ENCODE peak calls at places on chromosomes 4 and X, in six cellular contexts. O, W, N, J, E and I are unnamed samples.

GRCh38 chr4:181701219-181701618 is 542.0 kb upstream of the TENM3 start:
- DNase-seq in O (no peak), W (no peak), N (no peak), J (no peak), E (peak), I (no peak)

GRCh38 chr4:90543419-90544170 is 416.4 kb downstream of the CCSER1 start:
- DNase-seq in O (no peak), W (no peak), N (no peak), J (no peak), E (no peak), I (no peak)

GRCh38 chr4:54882616-54883015 is 224.9 kb downstream of the KIT start:
- DNase-seq in O (no peak), W (no peak), N (no peak), J (no peak), E (no peak), I (no peak)

GRCh38 chrX:47146121-47146935 is 1.3 kb downstream of the RBM10 start:
- DNase-seq in O (no peak), W (no peak), N (no peak), J (no peak), E (no peak), I (no peak)

GRCh38 chr4:124943938-124944337 is 231.4 kb upstream of the ANKRD50 start:
- DNase-seq in O (no peak), W (no peak), N (peak), J (no peak), E (no peak), I (no peak)

GRCh38 chrX:27674491-27674890 is 84.3 kb downstream of the DCAF8L2 start:
- DNase-seq in O (no peak), W (no peak), N (no peak), J (no peak), E (no peak), I (no peak)

GRCh38 chr4:144688035-144688569 is 42.1 kb downstream of the HHIP start:
- DNase-seq in O (no peak), W (no peak), N (no peak), J (no peak), E (no peak), I (no peak)

GRCh38 chr4:74235135-74235534 is 73.1 kb upstream of the EPGN start:
- DNase-seq in O (no peak), W (no peak), N (no peak), J (no peak), E (no peak), I (no peak)

GRCh38 chr4:31295081-31295480 is 574.9 kb downstream of the PCDH7 start:
- DNase-seq in O (no peak), W (no peak), N (no peak), J (no peak), E (no peak), I (no peak)

GRCh38 chrX:74422576-74423288 is 1.4 kb downstream of the SLC16A2 start:
- DNase-seq in O (peak), W (no peak), N (no peak), J (peak), E (peak), I (no peak)

GRCh38 chr4:153467154-153467896 is 1.2 kb downstream of the TMEM131L start:
- DNase-seq in O (peak), W (peak), N (peak), J (no peak), E (peak), I (no peak)

GRCh38 chrX:53048169-53049126 is at the start of gene GPR173:
- DNase-seq in O (no peak), W (no peak), N (no peak), J (no peak), E (no peak), I (no peak)

GRCh38 chr4:182107931-182108330 is 135.3 kb upstream of the TENM3 start:
- DNase-seq in O (no peak), W (no peak), N (no peak), J (no peak), E (no peak), I (no peak)

GRCh38 chrX:1486749-1487361 is 34.1 kb upstream of the ASMTL start:
- DNase-seq in O (no peak), W (no peak), N (no peak), J (peak), E (no peak), I (no peak)

GRCh38 chrX:10011261-10011931 is 44.2 kb downstream of the CLDN34 start:
- DNase-seq in O (no peak), W (no peak), N (no peak), J (no peak), E (no peak), I (no peak)

GRCh38 chr4:69071286-69071685 is 25.0 kb upstream of the UGT2B7 start:
- DNase-seq in O (no peak), W (no peak), N (no peak), J (no peak), E (no peak), I (no peak)

GRCh38 chr4:146263785-146264184 is 49.4 kb downstream of the REELD1 start:
- DNase-seq in O (no peak), W (no peak), N (no peak), J (no peak), E (no peak), I (no peak)

GRCh38 chrX:87697409-87697808 is 179.8 kb downstream of the KLHL4 start:
- DNase-seq in O (no peak), W (no peak), N (no peak), J (no peak), E (no peak), I (no peak)

GRCh38 chrX:29662759-29663503 is 552.4 kb upstream of the MAGEB2 start:
- DNase-seq in O (no peak), W (no peak), N (no peak), J (no peak), E (no peak), I (peak)

GRCh38 chr4:2712261-2712842 is 43.8 kb downstream of the TNIP2 start:
- DNase-seq in O (no peak), W (peak), N (peak), J (no peak), E (no peak), I (no peak)

GRCh38 chr4:176919631-176920030 is 126.9 kb upstream of the VEGFC start:
- DNase-seq in O (no peak), W (no peak), N (no peak), J (no peak), E (no peak), I (no peak)

GRCh38 chr4:3868146-3868840 is 102.1 kb downstream of the ADRA2C start:
- DNase-seq in O (no peak), W (peak), N (no peak), J (peak), E (no peak), I (no peak)

GRCh38 chrX:68877606-68878005 is 48.8 kb downstream of the EFNB1 start:
- DNase-seq in O (no peak), W (no peak), N (no peak), J (no peak), E (no peak), I (no peak)

GRCh38 chrX:35890699-35891098 is 28.8 kb upstream of the CFAP47 start:
- DNase-seq in O (peak), W (peak), N (no peak), J (no peak), E (peak), I (peak)

GRCh38 chrX:153766098-153766817 is 2.2 kb downstream of the PLXNB3 start:
- DNase-seq in O (no peak), W (peak), N (no peak), J (no peak), E (no peak), I (no peak)
- TF ChIP-seq POLR2AphosphoS5 in O (no peak), W (no peak), N (no peak), J (no peak), E (no peak), I (no peak)

GRCh38 chr4:185514182-185514697 is 21.1 kb downstream of the PDLIM3 start:
- DNase-seq in O (no peak), W (no peak), N (no peak), J (no peak), E (no peak), I (no peak)
- H3K27ac ChIP-seq in O (peak), W (no peak), N (no peak), J (no peak), E (no peak), I (no peak)

GRCh38 chrX:65677954-65678469 is 10.6 kb downstream of the MSN start:
- DNase-seq in O (no peak), W (no peak), N (peak), J (no peak), E (peak), I (peak)

GRCh38 chrX:65673857-65674350 is 6.5 kb downstream of the MSN start:
- DNase-seq in O (no peak), W (no peak), N (no peak), J (no peak), E (no peak), I (no peak)

GRCh38 chrX:65671286-65671685 is 3.8 kb downstream of the MSN start:
- DNase-seq in O (no peak), W (no peak), N (no peak), J (no peak), E (no peak), I (no peak)

GRCh38 chrX:65671966-65672365 is 4.5 kb downstream of the MSN start:
- DNase-seq in O (no peak), W (no peak), N (no peak), J (no peak), E (no peak), I (no peak)

DNA sequence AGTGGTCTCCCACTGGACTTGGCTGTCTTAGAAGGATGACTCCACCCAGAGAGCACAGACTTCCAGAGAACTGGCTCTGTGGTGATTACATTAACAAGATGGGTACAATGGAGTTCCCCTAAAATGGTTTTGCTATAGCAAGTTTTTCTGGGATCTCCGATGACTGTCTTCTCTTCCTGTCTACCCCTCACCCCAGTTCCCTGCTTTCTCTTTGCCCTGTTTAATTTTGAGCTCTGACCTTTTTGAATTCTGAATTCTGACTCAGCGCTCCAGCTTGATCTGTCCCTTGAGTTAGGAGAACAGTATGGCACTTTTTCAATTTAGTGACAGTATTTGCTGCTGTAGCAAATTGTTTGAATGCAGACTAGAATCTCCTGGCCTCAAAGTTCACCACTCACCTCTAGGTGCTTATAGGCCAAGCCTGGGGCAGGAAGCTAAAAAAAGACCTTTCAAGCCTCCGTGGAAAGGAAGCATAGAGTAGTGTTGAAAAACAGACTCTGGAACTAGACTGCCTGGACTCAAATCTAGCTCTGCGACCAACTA is 7.0 kb downstream of the MSN start:
- DNase-seq in O (no peak), W (no peak), N (no peak), J (no peak), E (no peak), I (no peak)
- TF ChIP-seq POLR2AphosphoS5 in O (no peak), W (no peak), N (no peak), J (no peak), E (no peak), I (no peak)

DNA sequence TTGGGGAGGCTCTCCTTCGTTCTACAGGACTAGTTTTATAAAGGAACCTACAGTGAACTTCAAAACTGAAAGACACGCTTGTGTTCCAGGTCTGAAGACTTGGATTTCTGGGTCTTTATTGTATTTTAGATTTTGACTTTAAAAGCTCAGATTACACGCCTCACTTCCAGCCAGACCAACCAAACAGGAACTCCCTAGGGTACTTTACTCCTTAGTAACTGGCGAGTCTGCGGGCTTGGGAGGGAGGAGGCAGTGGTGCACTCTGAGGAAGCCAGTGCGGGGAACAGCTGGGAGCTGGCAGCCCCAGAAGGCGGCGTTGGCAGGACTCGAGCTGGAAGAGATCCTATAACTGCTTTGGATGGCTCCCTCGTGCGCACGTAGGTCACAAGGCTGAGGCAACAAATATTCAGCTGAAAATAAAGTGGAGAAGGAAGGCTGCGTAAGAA is 388 bp upstream of the PHKA1 start:
- DNase-seq in O (peak), W (peak), N (peak), J (peak), E (peak), I (no peak)
- H3K27ac ChIP-seq in O (peak), W (no peak), N (peak), J (peak), E (peak), I (peak)

GRCh38 chr4:1289232-1290164 is at the start of gene MAEA:
- DNase-seq in O (peak), W (peak), N (peak), J (peak), E (peak), I (peak)
- TF ChIP-seq POLR2AphosphoS5 in O (peak), W (peak), N (peak), J (peak), E (peak), I (peak)

GRCh38 chrX:49103637-49104036 is 19.9 kb downstream of the GPKOW start:
- DNase-seq in O (no peak), W (no peak), N (no peak), J (no peak), E (no peak), I (no peak)

GRCh38 chrX:49100704-49101628 is 21.3 kb upstream of the WDR45 start:
- DNase-seq in O (peak), W (peak), N (peak), J (peak), E (peak), I (peak)

GRCh38 chrX:49106296-49106695 is 17.2 kb downstream of the GPKOW start:
- DNase-seq in O (no peak), W (no peak), N (no peak), J (no peak), E (no peak), I (no peak)

GRCh38 chrX:49102221-49102620 is 21.3 kb downstream of the GPKOW start:
- DNase-seq in O (no peak), W (no peak), N (no peak), J (no peak), E (no peak), I (no peak)

DNA sequence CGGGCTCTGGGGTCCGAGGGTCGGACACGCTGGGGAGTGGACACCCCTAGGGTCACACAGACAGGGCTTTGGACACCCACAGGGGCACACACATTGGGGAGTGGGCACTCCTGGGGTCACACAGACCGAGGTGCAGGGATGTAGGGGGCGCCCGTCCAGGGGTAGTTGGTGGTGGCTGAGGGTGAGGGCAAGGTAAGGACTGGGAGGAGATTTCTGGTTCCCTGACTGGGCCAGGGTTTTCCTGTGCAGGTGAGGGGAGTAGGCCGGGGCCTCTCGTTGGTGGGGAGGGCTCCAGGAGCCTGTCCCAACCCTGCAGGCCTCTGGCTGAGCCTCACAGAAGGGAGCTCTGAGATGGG is 21.9 kb upstream of the WDR45 start:
- DNase-seq in O (no peak), W (no peak), N (no peak), J (no peak), E (no peak), I (no peak)
- H3K27ac ChIP-seq in O (peak), W (peak), N (peak), J (peak), E (peak), I (peak)

DNA sequence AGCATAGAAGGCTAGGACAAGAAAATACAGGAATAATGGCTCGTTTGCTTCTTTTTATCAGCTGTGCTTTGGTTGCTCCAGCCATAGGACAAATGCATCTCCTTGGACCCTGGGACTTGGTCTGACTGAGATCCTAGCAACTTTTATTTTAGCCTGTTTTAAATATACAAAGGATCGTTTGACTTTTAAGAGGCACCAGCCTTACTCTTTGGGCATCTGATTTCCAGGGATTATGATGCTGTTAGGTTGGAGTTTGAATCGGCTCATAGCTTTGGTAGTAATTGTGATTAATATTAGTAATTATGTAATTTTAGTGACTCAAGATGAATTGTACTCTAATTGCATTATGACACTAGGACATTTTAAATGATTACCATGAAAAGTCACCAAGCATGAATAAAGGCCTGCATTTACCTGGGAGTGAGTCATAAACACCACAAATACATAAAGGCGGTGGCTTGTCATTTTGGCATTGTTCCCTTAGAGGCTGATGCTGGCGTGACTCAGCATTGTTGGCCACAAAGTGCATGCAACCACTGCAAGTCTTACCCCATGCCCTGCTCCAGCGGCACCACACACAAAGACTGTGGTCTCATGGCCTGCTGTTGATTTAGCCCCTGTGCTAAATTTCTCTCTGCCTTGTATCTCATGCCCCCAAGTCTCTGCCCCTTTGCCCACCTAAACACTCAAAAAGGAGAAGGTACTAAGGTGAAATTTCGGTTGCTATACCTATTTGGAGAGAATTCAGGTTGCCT is 12.4 kb downstream of the GPAT3 start:
- DNase-seq in O (peak), W (peak), N (peak), J (peak), E (peak), I (peak)
- TF ChIP-seq POLR2AphosphoS5 in O (no peak), W (peak), N (peak), J (no peak), E (peak), I (peak)